ENCODE peak calls at places on chromosomes 13 and 19, in five cellular contexts. One of them, this sample, is unnamed.

GRCh38 chr13:34349091-34349722 is 531.3 kb downstream of the RFC3 start:
- DNase-seq in stimulated activated CD4-positive, alpha-beta T cell treated with anti-CD3 and anti-CD28 coated beads, Interleukin-1b, Interleukin-23, amount 100 ng/mL, for 24 hours: no peak
- DNase-seq in T-helper 2 cell treated with Interferon-gamma antibody and Interleukin-4, amounts not matched to agents 5 μg/mL and 100 μg/mL, for 36 hours: no peak
- DNase-seq in T follicular helper cell: no peak
- DNase-seq in C1 segment of cervical spinal cord: peak
- DNase-seq in this sample: peak

GRCh38 chr19:41416194-41416674 is 10.9 kb downstream of the B3GNT8 start:
- DNase-seq in stimulated activated CD4-positive, alpha-beta T cell treated with anti-CD3 and anti-CD28 coated beads, Interleukin-1b, Interleukin-23, amount 100 ng/mL, for 24 hours: no peak
- DNase-seq in T-helper 2 cell treated with Interferon-gamma antibody and Interleukin-4, amounts not matched to agents 5 μg/mL and 100 μg/mL, for 36 hours: no peak
- DNase-seq in T follicular helper cell: no peak
- DNase-seq in C1 segment of cervical spinal cord: no peak
- DNase-seq in this sample: no peak

GRCh38 chr19:1106841-1107654 is 3.3 kb downstream of the GPX4 start:
- DNase-seq in stimulated activated CD4-positive, alpha-beta T cell treated with anti-CD3 and anti-CD28 coated beads, Interleukin-1b, Interleukin-23, amount 100 ng/mL, for 24 hours: no peak
- DNase-seq in T-helper 2 cell treated with Interferon-gamma antibody and Interleukin-4, amounts not matched to agents 5 μg/mL and 100 μg/mL, for 36 hours: no peak
- DNase-seq in T follicular helper cell: no peak
- DNase-seq in C1 segment of cervical spinal cord: no peak
- DNase-seq in this sample: peak

GRCh38 chr19:932647-933552 is 7.1 kb downstream of the ARID3A start:
- DNase-seq in stimulated activated CD4-positive, alpha-beta T cell treated with anti-CD3 and anti-CD28 coated beads, Interleukin-1b, Interleukin-23, amount 100 ng/mL, for 24 hours: no peak
- DNase-seq in T-helper 2 cell treated with Interferon-gamma antibody and Interleukin-4, amounts not matched to agents 5 μg/mL and 100 μg/mL, for 36 hours: no peak
- DNase-seq in T follicular helper cell: no peak
- DNase-seq in C1 segment of cervical spinal cord: no peak
- DNase-seq in this sample: peak

GRCh38 chr13:67630640-67631039 is 400.5 kb upstream of the PCDH9 start:
- DNase-seq in stimulated activated CD4-positive, alpha-beta T cell treated with anti-CD3 and anti-CD28 coated beads, Interleukin-1b, Interleukin-23, amount 100 ng/mL, for 24 hours: no peak
- DNase-seq in T-helper 2 cell treated with Interferon-gamma antibody and Interleukin-4, amounts not matched to agents 5 μg/mL and 100 μg/mL, for 36 hours: no peak
- DNase-seq in T follicular helper cell: no peak
- DNase-seq in C1 segment of cervical spinal cord: no peak
- DNase-seq in this sample: no peak

GRCh38 chr19:7307590-7308218 is 13.5 kb upstream of the INSR start:
- DNase-seq in stimulated activated CD4-positive, alpha-beta T cell treated with anti-CD3 and anti-CD28 coated beads, Interleukin-1b, Interleukin-23, amount 100 ng/mL, for 24 hours: no peak
- DNase-seq in T-helper 2 cell treated with Interferon-gamma antibody and Interleukin-4, amounts not matched to agents 5 μg/mL and 100 μg/mL, for 36 hours: no peak
- DNase-seq in T follicular helper cell: no peak
- DNase-seq in C1 segment of cervical spinal cord: no peak
- DNase-seq in this sample: no peak

GRCh38 chr13:43473437-43473836 is 313.3 kb downstream of the ENOX1 start:
- DNase-seq in stimulated activated CD4-positive, alpha-beta T cell treated with anti-CD3 and anti-CD28 coated beads, Interleukin-1b, Interleukin-23, amount 100 ng/mL, for 24 hours: no peak
- DNase-seq in T-helper 2 cell treated with Interferon-gamma antibody and Interleukin-4, amounts not matched to agents 5 μg/mL and 100 μg/mL, for 36 hours: no peak
- DNase-seq in T follicular helper cell: no peak
- DNase-seq in C1 segment of cervical spinal cord: no peak
- DNase-seq in this sample: no peak

GRCh38 chr19:51305479-51305878 is 6.0 kb upstream of the IGLON5 start:
- DNase-seq in stimulated activated CD4-positive, alpha-beta T cell treated with anti-CD3 and anti-CD28 coated beads, Interleukin-1b, Interleukin-23, amount 100 ng/mL, for 24 hours: no peak
- DNase-seq in T-helper 2 cell treated with Interferon-gamma antibody and Interleukin-4, amounts not matched to agents 5 μg/mL and 100 μg/mL, for 36 hours: no peak
- DNase-seq in T follicular helper cell: no peak
- DNase-seq in C1 segment of cervical spinal cord: no peak
- DNase-seq in this sample: no peak

GRCh38 chr13:28339419-28339818 is 155.5 kb downstream of the FLT1 start:
- DNase-seq in stimulated activated CD4-positive, alpha-beta T cell treated with anti-CD3 and anti-CD28 coated beads, Interleukin-1b, Interleukin-23, amount 100 ng/mL, for 24 hours: no peak
- DNase-seq in T-helper 2 cell treated with Interferon-gamma antibody and Interleukin-4, amounts not matched to agents 5 μg/mL and 100 μg/mL, for 36 hours: no peak
- DNase-seq in T follicular helper cell: no peak
- DNase-seq in C1 segment of cervical spinal cord: no peak
- DNase-seq in this sample: peak

GRCh38 chr13:98349731-98350305 is 172.7 kb upstream of the RNF113B start:
- DNase-seq in stimulated activated CD4-positive, alpha-beta T cell treated with anti-CD3 and anti-CD28 coated beads, Interleukin-1b, Interleukin-23, amount 100 ng/mL, for 24 hours: no peak
- DNase-seq in T-helper 2 cell treated with Interferon-gamma antibody and Interleukin-4, amounts not matched to agents 5 μg/mL and 100 μg/mL, for 36 hours: no peak
- DNase-seq in T follicular helper cell: no peak
- DNase-seq in C1 segment of cervical spinal cord: no peak
- DNase-seq in this sample: no peak

GRCh38 chr13:62033932-62034331 is 618.3 kb upstream of the PCDH20 start:
- DNase-seq in stimulated activated CD4-positive, alpha-beta T cell treated with anti-CD3 and anti-CD28 coated beads, Interleukin-1b, Interleukin-23, amount 100 ng/mL, for 24 hours: no peak
- DNase-seq in T-helper 2 cell treated with Interferon-gamma antibody and Interleukin-4, amounts not matched to agents 5 μg/mL and 100 μg/mL, for 36 hours: no peak
- DNase-seq in T follicular helper cell: no peak
- DNase-seq in C1 segment of cervical spinal cord: no peak
- DNase-seq in this sample: no peak

GRCh38 chr19:14181906-14182305 is 24.1 kb downstream of the ADGRL1 start:
- DNase-seq in stimulated activated CD4-positive, alpha-beta T cell treated with anti-CD3 and anti-CD28 coated beads, Interleukin-1b, Interleukin-23, amount 100 ng/mL, for 24 hours: no peak
- DNase-seq in T-helper 2 cell treated with Interferon-gamma antibody and Interleukin-4, amounts not matched to agents 5 μg/mL and 100 μg/mL, for 36 hours: no peak
- DNase-seq in T follicular helper cell: no peak
- DNase-seq in C1 segment of cervical spinal cord: no peak
- DNase-seq in this sample: no peak

GRCh38 chr13:24293761-24294160 is 15.6 kb upstream of the C1QTNF9 start:
- DNase-seq in stimulated activated CD4-positive, alpha-beta T cell treated with anti-CD3 and anti-CD28 coated beads, Interleukin-1b, Interleukin-23, amount 100 ng/mL, for 24 hours: no peak
- DNase-seq in T-helper 2 cell treated with Interferon-gamma antibody and Interleukin-4, amounts not matched to agents 5 μg/mL and 100 μg/mL, for 36 hours: no peak
- DNase-seq in T follicular helper cell: no peak
- DNase-seq in C1 segment of cervical spinal cord: no peak
- DNase-seq in this sample: no peak

GRCh38 chr13:111537115-111537728 is 216.8 kb downstream of the TEX29 start:
- DNase-seq in stimulated activated CD4-positive, alpha-beta T cell treated with anti-CD3 and anti-CD28 coated beads, Interleukin-1b, Interleukin-23, amount 100 ng/mL, for 24 hours: no peak
- DNase-seq in T-helper 2 cell treated with Interferon-gamma antibody and Interleukin-4, amounts not matched to agents 5 μg/mL and 100 μg/mL, for 36 hours: no peak
- DNase-seq in T follicular helper cell: no peak
- DNase-seq in C1 segment of cervical spinal cord: no peak
- DNase-seq in this sample: no peak

GRCh38 chr19:51681286-51681956 is 11.7 kb upstream of the SPACA6 start:
- DNase-seq in stimulated activated CD4-positive, alpha-beta T cell treated with anti-CD3 and anti-CD28 coated beads, Interleukin-1b, Interleukin-23, amount 100 ng/mL, for 24 hours: no peak
- DNase-seq in T-helper 2 cell treated with Interferon-gamma antibody and Interleukin-4, amounts not matched to agents 5 μg/mL and 100 μg/mL, for 36 hours: no peak
- DNase-seq in T follicular helper cell: no peak
- DNase-seq in C1 segment of cervical spinal cord: no peak
- DNase-seq in this sample: peak

GRCh38 chr13:85825454-85825853 is 26.2 kb upstream of the SLITRK6 start:
- DNase-seq in stimulated activated CD4-positive, alpha-beta T cell treated with anti-CD3 and anti-CD28 coated beads, Interleukin-1b, Interleukin-23, amount 100 ng/mL, for 24 hours: no peak
- DNase-seq in T-helper 2 cell treated with Interferon-gamma antibody and Interleukin-4, amounts not matched to agents 5 μg/mL and 100 μg/mL, for 36 hours: no peak
- DNase-seq in T follicular helper cell: no peak
- DNase-seq in C1 segment of cervical spinal cord: no peak
- DNase-seq in this sample: peak

This sample was measured in mesenchymal stem cell.